ENCODE peak calls at places on chromosomes 6 and 20, in six cellular contexts. S, R, X, O, W and I are unnamed samples.

GRCh38 chr6:50457351-50457750 is 256.0 kb upstream of the TFAP2D start:
- DNase-seq in W (no peak), R (no peak), S (no peak), X (no peak), O (no peak), I (no peak)

GRCh38 chr6:137237413-137238170 is 18.4 kb upstream of the IFNGR1 start:
- DNase-seq in X (peak; percentile 73), R (no peak), S (no peak), O (no peak), W (peak; percentile 62), I (peak; percentile 84)

GRCh38 chr6:129434091-129434490 is 275.9 kb downstream of the ARHGAP18 start:
- DNase-seq in X (no peak), O (no peak), S (no peak), R (no peak), W (no peak), I (no peak)

GRCh38 chr6:158481612-158482473 is 78.0 kb upstream of the TMEM181 start:
- DNase-seq in X (peak; percentile 91), R (peak; percentile 43), O (no peak), W (no peak), S (no peak), I (peak; percentile 88)

GRCh38 chr6:124482071-124482491 is 480.2 kb upstream of the RNF217 start:
- DNase-seq in R (no peak), W (no peak), S (no peak), O (no peak), X (no peak), I (no peak)

GRCh38 chr6:137810554-137811120 is 56.4 kb upstream of the TNFAIP3 start:
- DNase-seq in X (no peak), S (no peak), R (no peak), W (no peak), O (no peak), I (no peak)

GRCh38 chr6:53605543-53606235 is 59.9 kb downstream of the KLHL31 start:
- DNase-seq in O (no peak), W (no peak), X (no peak), S (peak; percentile 62), R (no peak), I (no peak)

GRCh38 chr6:75489025-75489424 is 4.6 kb downstream of the FILIP1 start:
- DNase-seq in W (no peak), X (no peak), O (no peak), S (no peak), R (no peak), I (no peak)

GRCh38 chr6:79184086-79184485 is 50.4 kb downstream of the HMGN3 start:
- DNase-seq in W (no peak), X (no peak), S (no peak), R (no peak), O (no peak), I (no peak)

GRCh38 chr6:149139782-149140136 is 177.8 kb upstream of the TAB2 start:
- DNase-seq in R (no peak), X (no peak), O (no peak), W (no peak), S (no peak), I (no peak)

GRCh38 chr6:63643862-63644261 is 8.3 kb downstream of the PHF3 start:
- DNase-seq in R (no peak), O (peak; percentile 25), W (peak; percentile 9), X (peak; percentile 26), S (no peak), I (no peak)

GRCh38 chr6:35181933-35182612 is 31.7 kb upstream of the SCUBE3 start:
- DNase-seq in X (peak; percentile 96), S (peak; percentile 32), W (peak; percentile 65), R (peak; percentile 86), O (no peak), I (peak; percentile 67)

GRCh38 chr6:166112580-166112979 is 55.1 kb downstream of the TBXT start:
- DNase-seq in X (peak; percentile 96), O (no peak), R (no peak), W (peak; percentile 57), S (no peak), I (peak; percentile 71)

GRCh38 chr20:2305946-2306345 is 10.1 kb downstream of the TGM3 start:
- DNase-seq in X (no peak), W (peak; percentile 46), O (no peak), R (no peak), S (peak; percentile 53), I (peak; percentile 36)

DNA sequence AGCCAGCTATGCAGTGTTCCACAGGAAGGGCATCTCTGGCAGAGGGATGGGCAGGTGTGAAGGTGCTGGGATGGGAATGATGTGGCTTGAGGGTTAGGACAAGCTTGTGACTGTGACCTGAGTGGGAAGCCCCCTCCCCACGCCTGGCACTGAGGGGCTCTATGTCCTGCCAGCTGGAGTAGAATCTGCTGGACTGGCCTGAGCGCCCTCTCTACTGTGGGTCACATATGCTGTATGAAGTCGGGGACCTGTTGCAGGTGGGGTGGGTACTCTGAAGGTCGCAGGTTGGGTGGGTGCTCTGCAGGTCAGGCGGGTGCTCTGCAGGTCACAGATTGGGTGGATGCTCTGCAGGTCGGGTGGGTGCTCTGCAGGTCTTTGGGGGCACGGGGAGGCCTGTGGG is 20.3 kb downstream of the KCNG1 start:
- DNase-seq in O (no peak), R (no peak), W (no peak), S (no peak), X (no peak), I (no peak)
- H3K4me2 ChIP-seq in O (no peak overlapping the region), R (no peak overlapping the region), W (no peak overlapping the region), S (no peak overlapping the region), X (no peak overlapping the region), I (no peak overlapping the region)

DNA sequence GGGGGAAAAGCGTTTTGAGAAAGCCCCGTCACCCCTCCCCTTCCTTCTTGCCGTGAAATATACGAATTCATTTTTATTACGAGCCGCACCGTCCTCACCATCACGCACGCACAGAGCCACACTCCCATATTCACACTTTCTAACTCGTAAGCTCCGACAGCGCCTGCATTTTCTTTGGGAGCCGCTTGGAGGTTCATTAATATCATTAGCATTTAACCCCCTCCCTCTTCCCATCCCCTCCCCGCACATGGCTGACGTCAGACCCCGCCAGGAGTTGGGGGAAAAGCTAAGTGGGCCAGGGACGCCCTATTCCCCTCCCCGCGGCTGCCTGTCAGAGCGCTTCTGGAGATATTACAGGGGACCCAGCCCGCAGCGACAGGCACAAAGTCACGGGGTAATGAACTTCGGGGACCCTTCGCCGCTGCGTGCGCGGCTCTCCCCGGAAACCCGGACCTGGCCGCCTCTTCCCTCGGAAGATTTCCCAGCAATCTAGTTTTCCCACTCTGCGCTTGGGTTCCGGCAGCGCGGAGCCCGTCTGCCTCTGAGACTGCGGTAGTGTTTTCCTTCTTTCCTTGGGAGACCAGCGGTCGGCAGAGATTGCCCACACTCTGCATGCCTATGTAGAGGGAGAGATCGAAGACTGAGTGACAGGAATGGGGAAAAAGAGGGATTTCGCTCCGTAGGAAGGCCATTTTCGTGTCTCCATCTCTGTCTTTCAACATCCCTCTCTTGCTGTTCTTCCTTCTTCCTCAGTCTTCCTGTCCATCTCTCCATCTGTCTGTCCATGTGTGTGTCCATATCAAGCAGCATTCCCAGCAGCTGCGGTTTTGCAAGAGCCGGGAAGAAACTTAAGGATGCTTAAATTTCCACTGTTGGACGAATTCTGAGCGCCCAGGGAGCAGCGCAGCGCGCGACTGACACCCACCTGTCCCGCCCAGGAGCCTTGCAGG is at the start of gene NR2E1:
- DNase-seq in O (no peak), W (no peak), X (peak; percentile 23), R (no peak), S (peak; percentile 65), I (no peak)
- TF ChIP-seq EZH2 in O (no peak), W (peak; percentile 99), X (peak; percentile 32), R (no peak), S (peak; percentile 95), I (no peak)

GRCh38 chr6:125753218-125753936 is 3.9 kb downstream of the HEY2 start:
- DNase-seq in O (peak; percentile 43), X (peak; percentile 43), S (peak; percentile 8), W (no peak), R (peak; percentile 13), I (peak; percentile 46)
- TF ChIP-seq EZH2phosphoT487 in O (no peak), X (no peak), S (no peak), W (no peak), R (no peak), I (no peak)

DNA sequence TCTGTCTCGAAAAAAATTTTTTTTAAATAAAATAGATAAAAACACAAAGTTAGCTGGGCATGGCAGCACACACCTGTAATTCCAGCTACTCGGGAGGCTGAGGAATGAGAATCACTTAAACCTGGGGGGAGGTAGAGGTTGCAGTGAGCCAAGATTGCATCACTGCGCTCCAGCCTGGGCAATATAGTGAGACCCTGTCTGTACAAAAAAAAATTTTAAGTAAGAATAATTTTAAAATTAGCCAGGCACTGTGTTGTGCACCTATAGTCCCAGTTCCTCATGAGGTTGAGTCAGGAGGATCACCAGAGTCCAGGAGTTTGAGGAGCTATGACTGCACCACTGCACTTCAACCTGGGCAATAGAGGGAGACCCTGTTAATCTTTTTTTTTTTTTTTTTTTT is 149.2 kb upstream of the SHLD1 start:
- DNase-seq in S (no peak), W (no peak), R (no peak), O (no peak), X (no peak), I (no peak)
- H3K4me2 ChIP-seq in S (no peak overlapping the region), W (no peak overlapping the region), R (no peak overlapping the region), O (no peak overlapping the region), X (no peak overlapping the region), I (no peak overlapping the region)

DNA sequence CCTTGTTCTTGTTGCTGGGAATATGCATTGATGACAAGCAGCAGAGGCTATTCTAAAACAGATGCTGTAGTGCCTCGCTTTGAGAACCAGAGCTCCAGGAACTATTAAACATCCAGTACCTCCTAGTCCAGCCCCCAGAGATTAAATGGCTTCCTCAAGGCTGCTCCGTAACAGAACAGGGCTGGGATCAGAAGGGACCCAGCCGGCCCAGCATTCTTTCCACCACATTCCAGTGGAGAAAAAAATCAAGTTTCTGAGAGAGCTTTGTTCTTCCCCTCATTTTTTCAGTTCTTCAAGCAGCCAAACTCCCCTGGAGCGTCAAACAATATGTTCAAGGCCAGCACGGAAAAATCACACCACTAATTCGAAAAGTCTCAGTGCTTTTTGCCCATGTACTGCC is 5.8 kb upstream of the STMND1 start:
- DNase-seq in R (no peak), X (no peak), O (no peak), W (peak; percentile 13), S (peak; percentile 25), I (no peak)
- TF ChIP-seq EZH2 in R (no peak), X (no peak), O (no peak), W (no peak), S (no peak), I (no peak)

GRCh38 chr6:36737043-36737785 is 39.6 kb downstream of the RAB44 start:
- DNase-seq in W (no peak), O (no peak), R (no peak), X (no peak), S (no peak), I (no peak)
- TF ChIP-seq EZH2phosphoT487 in W (no peak), O (no peak), R (no peak), X (no peak), S (no peak), I (no peak)